ENCODE peak calls at places on chromosomes 13 and 19, in five cellular contexts. P is nephron progenitor cell, H is left lung, N is AG10803, R is IMR-90. X is an unnamed sample.

GRCh38 chr19:42074513-42075363 is 1.2 kb upstream of the ZNF574 start:
- DNase-seq in N (no peak), P (no peak), R (no peak), H (peak; percentile 75), X (no peak)

GRCh38 chr13:76829572-76830327 is 56.5 kb downstream of the KCTD12 start:
- DNase-seq in P (peak; percentile 38), R (no peak), H (no peak), N (no peak), X (no peak)

GRCh38 chr19:48798937-48799336 is 11.9 kb downstream of the BCAT2 start:
- DNase-seq in N (peak; percentile 23), H (peak; percentile 38), R (peak; percentile 14), P (no peak), X (no peak)

GRCh38 chr13:39132286-39132685 is 94.0 kb downstream of the NHLRC3 start:
- DNase-seq in N (no peak), H (no peak), P (no peak), R (no peak), X (no peak)

GRCh38 chr13:75076476-75076875 is 405.5 kb downstream of the TBC1D4 start:
- DNase-seq in N (no peak), H (no peak), R (no peak), P (no peak), X (no peak)

GRCh38 chr13:74074723-74075122 is 59.5 kb downstream of the KLF12 start:
- DNase-seq in P (no peak), N (peak; percentile 53), R (peak; percentile 46), H (no peak), X (no peak)

GRCh38 chr19:53086949-53087348 is 16.3 kb downstream of the ZNF160 start:
- DNase-seq in N (peak; percentile 23), P (no peak), H (no peak), R (peak; percentile 32), X (no peak)

GRCh38 chr19:45791744-45792481 is 732 bp downstream of the DMWD start:
- DNase-seq in P (no peak), H (no peak), R (no peak), N (no peak), X (no peak)

GRCh38 chr13:57264965-57265364 is 98.0 kb downstream of the PRR20E start:
- DNase-seq in H (no peak), R (no peak), P (no peak), N (no peak), X (no peak)

GRCh38 chr19:2046046-2046907 is 4.8 kb downstream of the MKNK2 start:
- DNase-seq in N (no peak), R (no peak), P (no peak), H (peak; percentile 73), X (no peak)

GRCh38 chr19:33403221-33403972 is 29.9 kb downstream of the CEBPG start:
- DNase-seq in H (peak; percentile 71), N (no peak), P (no peak), R (no peak), X (no peak)

GRCh38 chr13:95392597-95392996 is 91.3 kb upstream of the ABCC4 start:
- DNase-seq in N (no peak), R (no peak), H (no peak), P (no peak), X (no peak)

GRCh38 chr13:21528616-21529015 is 69.5 kb upstream of the ZDHHC20 start:
- DNase-seq in H (no peak), N (peak; percentile 86), P (no peak), R (peak; percentile 63), X (peak; percentile 42)

GRCh38 chr19:2231621-2232221 is 4.4 kb downstream of the PLEKHJ1 start:
- DNase-seq in H (no peak), R (no peak), P (no peak), N (no peak), X (no peak)

GRCh38 chr19:56566904-56567273 is 379 bp upstream of the ZNF470 start:
- DNase-seq in R (no peak), N (no peak), H (peak; percentile 87), P (peak; percentile 63), X (peak; percentile 4)

GRCh38 chr19:57587529-57587928 is 3.6 kb downstream of the ZIK1 start:
- DNase-seq in R (peak; percentile 87), P (no peak), N (peak; percentile 81), H (no peak), X (no peak)

GRCh38 chr13:73245271-73245670 is 186.5 kb downstream of the KLF5 start:
- DNase-seq in N (no peak), P (no peak), R (no peak), H (no peak), X (no peak)

GRCh38 chr19:55419089-55419488 is 11.5 kb upstream of the UBE2S start:
- DNase-seq in H (no peak), N (no peak), R (no peak), P (no peak), X (no peak)

GRCh38 chr19:44111910-44112463 is 1.2 kb upstream of the ZNF225 start:
- DNase-seq in H (no peak), R (peak; percentile 92), P (peak; percentile 54), N (peak; percentile 79), X (no peak)

GRCh38 chr13:110830331-110830730 is 84.5 kb downstream of the ANKRD10 start:
- DNase-seq in N (no peak), H (no peak), P (no peak), R (no peak), X (no peak)

GRCh38 chr13:80979035-80979641 is 638.2 kb upstream of the SPRY2 start:
- DNase-seq in P (peak; percentile 39), H (no peak), R (peak; percentile 54), N (peak; percentile 62), X (peak; percentile 25)

GRCh38 chr13:100195568-100195967 is 106.7 kb downstream of the PCCA start:
- DNase-seq in R (no peak), H (no peak), P (no peak), N (no peak), X (no peak)

GRCh38 chr13:45195421-45195820 is 5.4 kb downstream of the KCTD4 start:
- DNase-seq in P (no peak), H (no peak), R (no peak), N (no peak), X (no peak)

GRCh38 chr19:43555185-43555770 is 20.0 kb downstream of the XRCC1 start:
- DNase-seq in R (peak; percentile 66), N (peak; percentile 68), H (no peak), P (peak; percentile 82), X (no peak)

DNA sequence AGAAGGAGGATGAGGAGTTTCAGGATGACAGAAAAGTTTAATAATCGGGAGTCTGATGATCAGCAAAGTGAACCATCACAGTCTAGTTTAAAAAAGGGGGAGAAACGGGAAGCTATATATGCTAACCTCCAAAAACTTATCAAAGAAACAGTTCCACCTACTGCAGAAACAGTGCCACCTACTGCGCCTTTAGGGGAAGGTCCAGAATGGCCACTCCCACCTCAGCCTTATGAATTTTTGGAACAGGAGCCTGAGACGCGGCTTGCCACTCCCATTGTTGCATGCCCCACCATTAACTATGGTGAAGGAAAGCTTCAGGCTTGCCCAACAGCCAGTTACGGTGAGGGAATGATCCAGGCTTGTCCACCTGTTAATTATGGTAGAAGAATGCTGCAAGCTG is 929.0 kb downstream of the SLITRK6 start:
- DNase-seq in P (no peak), H (no peak), R (no peak), N (no peak), X (no peak)
- TF ChIP-seq CTCF in P (peak; percentile 21), H (no peak), R (peak; percentile 17), N (no peak), X (peak; percentile 40)

GRCh38 chr19:3234800-3235199 is 10.3 kb downstream of the CELF5 start:
- DNase-seq in H (no peak), N (no peak), R (no peak), P (peak; percentile 36), X (no peak)
- TF ChIP-seq CTCF in H (no peak), N (peak; percentile 16), R (peak; percentile 15), P (peak; percentile 22), X (peak; percentile 42)

GRCh38 chr13:33874871-33875270 is 56.9 kb downstream of the RFC3 start:
- DNase-seq in H (no peak), R (no peak), P (no peak), N (no peak), X (no peak)
- TF ChIP-seq CTCF in H (no peak), R (no peak), P (no peak), N (peak; percentile 26), X (peak; percentile 18)

DNA sequence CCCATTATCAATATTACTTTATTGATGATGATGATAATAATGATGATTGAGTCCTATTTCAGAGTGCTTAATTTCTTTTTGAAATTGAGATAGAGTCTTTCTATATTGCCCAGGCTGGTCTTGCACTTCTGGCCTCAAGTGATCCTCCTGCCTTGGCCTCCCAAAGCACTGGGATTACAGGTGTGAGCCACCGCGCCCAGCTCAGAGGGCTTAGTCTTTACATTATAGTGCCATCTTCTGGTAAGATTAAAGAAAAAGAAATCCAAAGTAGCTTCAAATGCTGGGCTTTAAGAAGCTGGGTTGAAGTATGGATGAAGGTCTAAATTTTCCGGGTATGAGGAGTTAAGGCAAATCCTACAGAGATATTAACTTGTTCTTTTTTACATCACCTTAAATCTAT is 3.4 kb upstream of the ZNF333 start:
- DNase-seq in R (peak; percentile 9), P (no peak), N (peak; percentile 3), H (no peak), X (no peak)
- TF ChIP-seq CTCF in R (peak; percentile 31), P (no peak), N (peak; percentile 31), H (peak; percentile 21), X (peak; percentile 44)

GRCh38 chr13:19658831-19659230 is 25.4 kb downstream of the MPHOSPH8 start:
- DNase-seq in P (no peak), N (no peak), H (no peak), R (no peak), X (no peak)
- TF ChIP-seq CTCF in P (no peak), N (no peak), H (no peak), R (no peak), X (no peak)

GRCh38 chr19:37951816-37952210 is 44.8 kb downstream of the SIPA1L3 start:
- DNase-seq in N (no peak), P (no peak), H (no peak), R (no peak), X (no peak)

GRCh38 chr19:37953125-37953524 is 46.1 kb downstream of the SIPA1L3 start:
- DNase-seq in R (no peak), H (no peak), N (no peak), P (no peak), X (peak; percentile 62)

GRCh38 chr19:37953576-37954303 is 46.7 kb downstream of the SIPA1L3 start:
- DNase-seq in P (no peak), N (peak; percentile 33), H (no peak), R (no peak), X (no peak)

GRCh38 chr19:37955986-37956385 is 49.0 kb downstream of the SIPA1L3 start:
- DNase-seq in H (no peak), P (no peak), R (no peak), N (no peak), X (no peak)

GRCh38 chr19:37954421-37954874 is 47.4 kb downstream of the SIPA1L3 start:
- DNase-seq in P (no peak), H (no peak), R (no peak), N (no peak), X (no peak)
- TF ChIP-seq CTCF in P (no peak), H (no peak), R (no peak), N (no peak), X (no peak)

GRCh38 chr19:8335343-8336071 is 7.6 kb downstream of the KANK3 start:
- DNase-seq in P (no peak), N (no peak), R (no peak), H (no peak), X (no peak)
- TF ChIP-seq CTCF in P (peak; percentile 10), N (no peak), R (peak; percentile 3), H (no peak), X (peak; percentile 17)